ENCODE peak calls at places on chromosomes 13 and 19, in four cellular contexts. O is central memory CD4-positive, alpha-beta T cell; X is body of pancreas; F is tibial nerve. D is an unnamed sample.

GRCh38 chr19:46350029-46350757 is 3.3 kb downstream of the PPP5C start:
- DNase-seq in X (no peak), F (no peak), O (no peak), D (no peak)

GRCh38 chr19:2391118-2391725 is 31.2 kb downstream of the TMPRSS9 start:
- DNase-seq in F (peak; percentile 55), O (peak; percentile 49), X (peak; percentile 50), D (no peak)

GRCh38 chr19:21269813-21270212 is 59.4 kb downstream of the ZNF708 start:
- DNase-seq in F (no peak), X (no peak), O (no peak), D (no peak)

GRCh38 chr13:92843549-92843948 is 383.1 kb upstream of the GPC6 start:
- DNase-seq in X (no peak), F (no peak), O (no peak), D (no peak)

GRCh38 chr13:72666391-72666790 is 61.0 kb downstream of the MZT1 start:
- DNase-seq in O (no peak), X (no peak), F (no peak), D (no peak)

GRCh38 chr13:46543307-46543706 is 9.7 kb upstream of the LRCH1 start:
- DNase-seq in F (no peak), O (no peak), X (no peak), D (no peak)

GRCh38 chr13:84445776-84446175 is 563.5 kb upstream of the SLITRK1 start:
- DNase-seq in X (no peak), F (no peak), O (no peak), D (no peak)

GRCh38 chr19:55703790-55704215 is 28.8 kb downstream of the EPN1 start:
- DNase-seq in O (no peak), F (peak; percentile 10), X (peak; percentile 78), D (no peak)

GRCh38 chr19:58538257-58539168 is 5.4 kb upstream of the TRIM28 start:
- DNase-seq in X (no peak), F (no peak), O (no peak), D (no peak)

GRCh38 chr13:83618966-83619365 is 263.3 kb downstream of the SLITRK1 start:
- DNase-seq in F (no peak), X (no peak), O (no peak), D (no peak)

GRCh38 chr19:48617146-48617937 is 1.6 kb downstream of the RPL18 start:
- DNase-seq in X (peak; percentile 41), O (no peak), F (no peak), D (no peak)

GRCh38 chr19:8491574-8491973 is 10.9 kb downstream of the PRAM1 start:
- DNase-seq in O (no peak), F (no peak), X (no peak), D (no peak)

GRCh38 chr13:97853550-97853949 is 99.9 kb upstream of the IPO5 start:
- DNase-seq in O (no peak), X (no peak), F (no peak), D (no peak)

GRCh38 chr13:52695856-52696255 is 43.2 kb downstream of the SUGT1 start:
- DNase-seq in X (no peak), O (no peak), F (no peak), D (no peak)

GRCh38 chr19:3932931-3933810 is at the start of gene NMRK2:
- DNase-seq in O (no peak), F (no peak), X (no peak), D (peak; percentile 64)

GRCh38 chr13:44719857-44720671 is 143.9 kb upstream of the TSC22D1 start:
- DNase-seq in O (no peak), X (no peak), F (peak; percentile 19), D (no peak)

D was measured in right atrium auricular region.